ENCODE peak calls at places on chromosome 5, in four cellular contexts. F is progenitor cell of endocrine pancreas, W is endothelial cell of umbilical vein, E is esophagus squamous epithelium. G is an unnamed sample.
A peak's percentile ranks its signal among the peaks of the same experiment; 100 is the strongest.

GRCh38 chr5:65126192-65126591 is 355.5 kb downstream of the ADAMTS6 start:
- DNase-seq in F (no peak), W (no peak), E (no peak), G (peak; percentile 68)

GRCh38 chr5:141866111-141866510 is 12.1 kb downstream of the PCDH1 start:
- DNase-seq in F (no peak), W (no peak), E (no peak), G (no peak)

GRCh38 chr5:67680109-67680508 is 483.5 kb upstream of the CD180 start:
- DNase-seq in F (no peak), W (no peak), E (no peak), G (no peak)

GRCh38 chr5:65474129-65474711 is 7.5 kb downstream of the ADAMTS6 start:
- DNase-seq in F (no peak), W (peak; percentile 84), E (no peak), G (no peak)

GRCh38 chr5:157870837-157871834 is 12.2 kb upstream of the CLINT1 start:
- DNase-seq in F (no peak), W (peak; percentile 73), E (no peak), G (no peak)

GRCh38 chr5:113031557-113031956 is 55.0 kb downstream of the DCP2 start:
- DNase-seq in F (no peak), W (no peak), E (no peak), G (no peak)

GRCh38 chr5:150517272-150518152 is 9.6 kb downstream of the NDST1 start:
- DNase-seq in F (no peak), W (peak; percentile 89), E (no peak), G (peak; percentile 78)

GRCh38 chr5:151619812-151620462 is 28.8 kb upstream of the FAT2 start:
- DNase-seq in F (no peak), W (no peak), E (no peak), G (no peak)

GRCh38 chr5:148791696-148792095 is 34.7 kb upstream of the ADRB2 start:
- DNase-seq in F (no peak), W (no peak), E (no peak), G (no peak)

GRCh38 chr5:50727845-50728244 is 61.4 kb downstream of the PARP8 start:
- DNase-seq in F (no peak), W (no peak), E (no peak), G (no peak)

DNA sequence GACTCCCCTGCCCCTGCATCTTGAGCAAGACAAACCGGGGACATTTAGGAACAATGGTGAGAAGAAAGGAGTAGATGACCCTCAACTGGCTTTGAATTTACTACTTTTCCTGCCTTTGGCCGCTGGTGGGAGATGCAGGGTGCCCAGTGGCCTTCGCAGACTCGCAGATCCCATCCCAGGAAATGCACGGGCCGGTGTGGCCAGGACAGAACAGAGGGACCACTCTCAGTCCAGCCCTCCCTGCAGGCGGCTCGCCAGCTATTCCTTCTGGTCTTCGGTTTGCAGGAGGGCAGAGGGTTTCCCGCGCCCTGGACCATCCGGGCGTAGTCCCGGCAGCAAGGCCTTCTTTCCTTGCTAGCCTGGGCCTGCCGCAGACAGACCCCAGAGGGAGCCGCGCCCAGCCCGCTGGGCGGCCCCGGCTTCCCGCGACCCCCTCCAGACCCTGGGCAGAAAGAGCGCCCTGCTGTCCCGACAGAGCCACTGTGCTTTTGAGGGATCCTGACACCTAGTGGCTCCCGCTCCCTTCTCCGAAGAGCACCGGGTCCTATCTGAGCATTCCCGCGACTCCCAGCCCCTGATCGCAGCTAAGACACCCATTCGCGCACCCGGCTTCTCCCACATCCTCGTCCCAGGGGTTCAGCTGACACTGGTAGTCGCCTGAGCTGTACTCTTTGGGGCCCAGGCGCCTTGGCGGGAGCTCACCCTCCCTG is 1.2 kb downstream of the CFAP90 start:
- DNase-seq in F (no peak), W (no peak), E (no peak), G (no peak)
- TF ChIP-seq CTCF in F (peak; percentile 43), W (no peak), E (no peak), G (peak; percentile 28)

GRCh38 chr5:53032188-53032587 is 43.0 kb downstream of the ITGA2 start:
- DNase-seq in F (no peak), W (no peak), E (no peak), G (no peak)

GRCh38 chr5:53038196-53038847 is 49.2 kb downstream of the ITGA2 start:
- DNase-seq in F (no peak), W (peak; percentile 10), E (no peak), G (no peak)

GRCh38 chr5:53037141-53037859 is 48.1 kb downstream of the ITGA2 start:
- DNase-seq in F (no peak), W (peak; percentile 71), E (no peak), G (no peak)

GRCh38 chr5:53034832-53035231 is 45.7 kb downstream of the ITGA2 start:
- DNase-seq in F (no peak), W (no peak), E (no peak), G (no peak)

DNA sequence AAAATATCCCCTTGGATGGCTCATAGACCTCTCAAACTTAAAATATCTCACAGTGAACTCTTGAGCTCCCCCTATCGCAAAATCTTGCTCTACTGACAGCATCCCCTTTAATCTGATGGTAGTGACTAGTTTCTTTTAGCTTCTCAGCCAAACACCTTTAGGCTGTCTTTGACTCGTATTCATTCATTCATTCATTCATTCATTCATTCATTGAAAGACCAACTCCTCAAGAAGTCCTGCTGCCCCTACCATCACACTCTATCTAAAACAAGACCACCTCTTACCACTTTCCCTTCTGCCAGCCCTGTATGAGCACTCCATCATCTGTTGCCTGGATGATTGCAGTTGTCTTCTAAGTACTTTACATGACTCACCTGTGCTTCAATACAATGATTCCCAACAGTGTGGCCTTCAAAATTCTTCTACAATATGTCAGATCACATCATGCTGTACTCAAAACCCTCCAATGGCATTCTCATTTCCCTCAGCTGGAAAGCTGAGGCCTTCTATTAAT is 46.8 kb downstream of the ITGA2 start:
- DNase-seq in F (no peak), W (peak; percentile 28), E (no peak), G (no peak)
- TF ChIP-seq CTCF in F (peak; percentile 47), W (peak; percentile 20), E (no peak), G (no peak)

GRCh38 chr5:180161420-180162303 is 47.3 kb downstream of the RASGEF1C start:
- DNase-seq in F (no peak), W (no peak), E (no peak), G (no peak)
- TF ChIP-seq CTCF in F (no peak), W (no peak), E (no peak), G (no peak)

GRCh38 chr5:10452768-10453331 is 11.2 kb downstream of the ROPN1L start:
- DNase-seq in F (no peak), W (peak; percentile 87), E (no peak), G (no peak)
- TF ChIP-seq CTCF in F (peak; percentile 80), W (peak; percentile 67), E (peak; percentile 67), G (peak; percentile 70)

GRCh38 chr5:109313123-109313522 is 96.7 kb downstream of the PJA2 start:
- DNase-seq in F (no peak), W (no peak), E (no peak), G (no peak)
- TF ChIP-seq CTCF in F (no peak), W (no peak), E (no peak), G (no peak)

GRCh38 chr5:35246928-35247644 is 16.8 kb upstream of the PRLR start:
- DNase-seq in F (no peak), W (no peak), E (no peak), G (no peak)
- TF ChIP-seq CTCF in F (no peak), W (no peak), E (no peak), G (no peak)

G was measured in ascending aorta.